ENCODE peak calls at places on chromosomes 1 and 21, in nine cellular contexts. G, V, X, Q, Z, F, I, A and M are unnamed samples.
A peak's percentile ranks its signal among the peaks of the same experiment; 100 is the strongest.

GRCh38 chr21:26087223-26087918 is 83.2 kb downstream of the APP start:
- DNase-seq in G (no peak), V (no peak), X (no peak), Q (no peak), Z (no peak), F (no peak), I (no peak), A (no peak), M (no peak)

GRCh38 chr1:222815367-222815765 is 527 bp downstream of the DISP1 start:
- DNase-seq in G (peak; percentile 4), V (peak; percentile 60), X (peak; percentile 83), Q (no peak), Z (no peak), F (no peak), I (peak; percentile 66), A (peak; percentile 74), M (no peak)

GRCh38 chr1:6399294-6399693 is 5.7 kb upstream of the ACOT7 start:
- DNase-seq in G (no peak), V (no peak), X (no peak), Q (no peak), Z (no peak), F (no peak), I (no peak), A (no peak), M (no peak)

GRCh38 chr1:34865981-34866761 is 6.6 kb upstream of the SMIM12 start:
- DNase-seq in G (peak; percentile 89), V (peak; percentile 71), X (peak; percentile 78), Q (peak; percentile 90), Z (peak; percentile 81), F (peak; percentile 93), I (peak; percentile 92), A (peak; percentile 77), M (peak; percentile 87)

GRCh38 chr1:2433936-2434335 is 21.6 kb upstream of the PEX10 start:
- DNase-seq in G (no peak), V (no peak), X (no peak), Q (no peak), Z (no peak), F (no peak), I (no peak), A (no peak), M (peak; percentile 70)

GRCh38 chr21:39048064-39048463 is 135.2 kb downstream of the PSMG1 start:
- DNase-seq in G (no peak), V (peak; percentile 32), X (no peak), Q (no peak), Z (peak; percentile 70), F (peak; percentile 52), I (peak; percentile 65), A (peak; percentile 81), M (no peak)

GRCh38 chr21:30567617-30568016 is 6.5 kb upstream of the KRTAP19-7 start:
- DNase-seq in G (no peak), V (no peak), X (no peak), Q (no peak), Z (no peak), F (no peak), I (no peak), A (no peak), M (no peak)

GRCh38 chr1:219702551-219703215 is 89.8 kb upstream of the ZC3H11B start:
- DNase-seq in G (no peak), V (no peak), X (no peak), Q (no peak), Z (no peak), F (no peak), I (no peak), A (peak; percentile 98), M (no peak)

GRCh38 chr1:29649375-29650040 is 413.2 kb downstream of the PTPRU start:
- DNase-seq in G (no peak), V (no peak), X (peak; percentile 11), Q (no peak), Z (no peak), F (no peak), I (peak; percentile 3), A (peak; percentile 96), M (peak; percentile 6)

GRCh38 chr1:40004857-40005256 is 35.7 kb upstream of the CAP1 start:
- DNase-seq in G (no peak), V (no peak), X (no peak), Q (no peak), Z (no peak), F (no peak), I (no peak), A (no peak), M (no peak)

GRCh38 chr1:153771841-153772593 is 3.2 kb upstream of the SLC27A3 start:
- DNase-seq in G (no peak), V (peak; percentile 37), X (no peak), Q (peak; percentile 49), Z (no peak), F (no peak), I (no peak), A (no peak), M (no peak)

GRCh38 chr1:33420870-33421775 is 9.8 kb downstream of the PHC2 start:
- DNase-seq in G (no peak), V (no peak), X (peak; percentile 66), Q (no peak), Z (no peak), F (no peak), I (no peak), A (peak; percentile 77), M (no peak)

GRCh38 chr1:3420218-3420951 is 34.1 kb upstream of the ARHGEF16 start:
- DNase-seq in G (no peak), V (no peak), X (no peak), Q (no peak), Z (no peak), F (no peak), I (no peak), A (no peak), M (no peak)

GRCh38 chr1:1255627-1256026 is 9.1 kb upstream of the C1QTNF12 start:
- DNase-seq in G (no peak), V (no peak), X (no peak), Q (no peak), Z (no peak), F (no peak), I (no peak), A (no peak), M (peak; percentile 73)

GRCh38 chr1:108560430-108561144 is 687 bp downstream of the EEIG2 start:
- DNase-seq in G (peak; percentile 27), V (no peak), X (peak; percentile 84), Q (peak; percentile 45), Z (peak; percentile 37), F (peak; percentile 61), I (peak; percentile 83), A (peak; percentile 61), M (peak; percentile 87)

GRCh38 chr1:111599781-111600180 is 19.8 kb upstream of the RAP1A start:
- DNase-seq in G (no peak), V (no peak), X (no peak), Q (no peak), Z (no peak), F (no peak), I (no peak), A (no peak), M (no peak)

GRCh38 chr21:42414928-42415769 is 11.4 kb downstream of the UBASH3A start:
- DNase-seq in G (peak; percentile 89), V (peak; percentile 74), X (peak; percentile 60), Q (no peak), Z (peak; percentile 52), F (no peak), I (no peak), A (peak; percentile 82), M (no peak)

GRCh38 chr1:8663915-8664331 is 153.5 kb downstream of the RERE start:
- DNase-seq in G (no peak), V (no peak), X (peak; percentile 70), Q (no peak), Z (peak; percentile 76), F (peak; percentile 52), I (no peak), A (no peak), M (no peak)

GRCh38 chr1:36126005-36126716 is 1.1 kb upstream of the COL8A2 start:
- DNase-seq in G (no peak), V (no peak), X (no peak), Q (no peak), Z (no peak), F (no peak), I (no peak), A (no peak), M (no peak)
- H3K4me1 ChIP-seq in G (peaks cover 3% of the 10 kb centered on the region), V (no peaks in the 10 kb centered on the region), X (peaks cover 12% of the 10 kb centered on the region), Q (peaks cover 35% of the 10 kb centered on the region), Z (no peaks in the 10 kb centered on the region), F (peaks cover 15% of the 10 kb centered on the region), I (no peaks in the 10 kb centered on the region), A (no peaks in the 10 kb centered on the region), M (peaks cover 8% of the 10 kb centered on the region)

GRCh38 chr21:21751286-21751685 is 753.1 kb downstream of the NCAM2 start:
- DNase-seq in G (no peak), V (no peak), X (no peak), Q (no peak), Z (no peak), F (no peak), I (peak; percentile 19), A (no peak), M (no peak)
- H3K9me3 ChIP-seq in G (no peaks in the 10 kb centered on the region), V (no peaks in the 10 kb centered on the region), X (no peaks in the 10 kb centered on the region), Q (peaks cover 11% of the 10 kb centered on the region), Z (no peaks in the 10 kb centered on the region), F (no peaks in the 10 kb centered on the region), I (no peaks in the 10 kb centered on the region), A (no peaks in the 10 kb centered on the region), M (no peaks in the 10 kb centered on the region)

GRCh38 chr1:15934211-15935055 is 41.5 kb downstream of the ZBTB17 start:
- DNase-seq in G (no peak), V (no peak), X (no peak), Q (no peak), Z (no peak), F (no peak), I (no peak), A (no peak), M (peak; percentile 71)

GRCh38 chr1:15933684-15934083 is 42.2 kb downstream of the ZBTB17 start:
- DNase-seq in G (no peak), V (no peak), X (no peak), Q (no peak), Z (no peak), F (no peak), I (no peak), A (no peak), M (no peak)

GRCh38 chr1:15937146-15937545 is 38.8 kb downstream of the ZBTB17 start:
- DNase-seq in G (no peak), V (no peak), X (no peak), Q (no peak), Z (peak; percentile 31), F (no peak), I (no peak), A (no peak), M (peak; percentile 62)

GRCh38 chr1:15936025-15936424 is 39.9 kb downstream of the ZBTB17 start:
- DNase-seq in G (no peak), V (no peak), X (no peak), Q (no peak), Z (no peak), F (no peak), I (no peak), A (no peak), M (no peak)

GRCh38 chr1:15935056-15935950 is 40.6 kb downstream of the ZBTB17 start:
- DNase-seq in G (no peak), V (no peak), X (no peak), Q (no peak), Z (no peak), F (no peak), I (no peak), A (no peak), M (no peak)
- H3K4me1 ChIP-seq in G (no peaks in the 10 kb centered on the region), V (peaks cover 18% of the 10 kb centered on the region), X (peaks cover 9% of the 10 kb centered on the region), Q (peaks cover 17% of the 10 kb centered on the region), Z (no peaks in the 10 kb centered on the region), F (peaks cover 24% of the 10 kb centered on the region), I (peaks cover 10% of the 10 kb centered on the region), A (peaks cover 12% of the 10 kb centered on the region), M (peaks cover 24% of the 10 kb centered on the region)

DNA sequence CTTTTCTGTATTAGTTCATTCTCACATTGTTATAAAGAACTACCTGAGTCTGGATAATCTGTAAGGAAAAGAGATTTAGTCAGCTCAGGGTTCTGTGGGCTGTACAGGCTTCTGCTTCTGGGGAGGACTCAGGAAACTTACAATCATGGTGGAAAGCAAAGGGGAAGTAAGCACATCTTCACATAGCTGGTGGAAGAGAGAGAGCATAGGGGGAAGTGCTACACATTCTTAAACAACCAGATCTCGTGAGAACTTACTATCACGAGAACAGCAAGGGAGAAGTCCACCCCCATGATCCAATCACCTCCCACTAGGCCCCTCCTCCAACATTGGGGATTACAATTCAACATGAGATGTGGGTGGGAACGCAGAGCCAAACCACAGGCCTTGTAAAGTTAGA is 37.9 kb upstream of the AHCTF1 start:
- DNase-seq in G (no peak), V (no peak), X (no peak), Q (no peak), Z (no peak), F (no peak), I (no peak), A (no peak), M (no peak)
- H3K9me3 ChIP-seq in G (no peaks in the 10 kb centered on the region), V (peaks cover 42% of the 10 kb centered on the region), X (no peaks in the 10 kb centered on the region), Q (peaks cover 33% of the 10 kb centered on the region), Z (no peaks in the 10 kb centered on the region), F (peaks cover 11% of the 10 kb centered on the region), I (no peaks in the 10 kb centered on the region), A (peaks cover 4% of the 10 kb centered on the region), M (peaks cover 26% of the 10 kb centered on the region)